ENCODE peak calls at places on chromosomes 13 and 19, in nine cellular contexts. H is HT1080; V is GM18507; P is AG08395; J is AG09309; Z is activated naive CD8-positive, alpha-beta T cell treated with anti-CD3 and anti-CD28 coated beads, Interleukin-2, amount 50 U/mL, for 24 hours; R is LoVo; B is activated CD4-positive, alpha-beta T cell treated with anti-CD3 and anti-CD28 coated beads, Interleukin-2, amount 50 U/mL, for 48 hours; F is nucleus accumbens. M is an unnamed sample.

GRCh38 chr13:40668335-40668734 is 1.9 kb upstream of the FOXO1 start:
- DNase-seq in H (no peak), V (no peak), P (no peak), J (no peak), Z (peak), R (peak), B (peak), F (no peak), M (peak)

GRCh38 chr19:50328257-50329145 is 676 bp downstream of the KCNC3 start:
- DNase-seq in H (no peak), V (no peak), P (no peak), J (no peak), Z (peak), R (no peak), B (peak), F (no peak), M (no peak)

GRCh38 chr19:3707868-3708206 is 347 bp upstream of the TJP3 start:
- DNase-seq in H (no peak), V (no peak), P (no peak), J (no peak), Z (no peak), R (no peak), B (no peak), F (no peak), M (no peak)

GRCh38 chr19:52227196-52227940 is 37.5 kb downstream of the PPP2R1A start:
- DNase-seq in H (no peak), V (no peak), P (no peak), J (no peak), Z (no peak), R (no peak), B (no peak), F (no peak), M (no peak)

GRCh38 chr13:42266464-42266863 is 5.5 kb upstream of the AKAP11 start:
- DNase-seq in H (peak), V (no peak), P (peak), J (no peak), Z (no peak), R (no peak), B (no peak), F (no peak), M (peak)

GRCh38 chr13:112140366-112140765 is 73.4 kb downstream of the SOX1 start:
- DNase-seq in H (no peak), V (no peak), P (no peak), J (no peak), Z (no peak), R (no peak), B (no peak), F (no peak), M (no peak)

GRCh38 chr19:37999309-38000213 is 92.6 kb downstream of the SIPA1L3 start:
- DNase-seq in H (peak), V (no peak), P (peak), J (peak), Z (no peak), R (no peak), B (no peak), F (no peak), M (peak)

GRCh38 chr13:32264407-32264806 is 50.8 kb downstream of the ZAR1L start:
- DNase-seq in H (peak), V (no peak), P (no peak), J (no peak), Z (no peak), R (no peak), B (no peak), F (no peak), M (peak)

GRCh38 chr19:14155371-14155770 is 19.0 kb upstream of the ASF1B start:
- DNase-seq in H (no peak), V (no peak), P (no peak), J (no peak), Z (no peak), R (no peak), B (no peak), F (no peak), M (no peak)

GRCh38 chr13:91491980-91492379 is 93.6 kb downstream of the GPC5 start:
- DNase-seq in H (no peak), V (no peak), P (no peak), J (no peak), Z (no peak), R (no peak), B (no peak), F (no peak), M (no peak)

GRCh38 chr19:46390121-46390858 is 23.1 kb downstream of the CCDC8 start:
- DNase-seq in H (no peak), V (no peak), P (no peak), J (no peak), Z (no peak), R (no peak), B (no peak), F (no peak), M (no peak)

GRCh38 chr19:1076951-1077350 is 10.0 kb downstream of the ARHGAP45 start:
- DNase-seq in H (peak), V (peak), P (no peak), J (no peak), Z (peak), R (no peak), B (peak), F (peak), M (no peak)

GRCh38 chr13:102645701-102646100 is 48.9 kb downstream of the TPP2 start:
- DNase-seq in H (no peak), V (no peak), P (no peak), J (no peak), Z (no peak), R (no peak), B (no peak), F (no peak), M (no peak)

GRCh38 chr13:21011378-21011777 is 50.0 kb downstream of the LATS2 start:
- DNase-seq in H (no peak), V (no peak), P (peak), J (no peak), Z (no peak), R (no peak), B (no peak), F (no peak), M (no peak)